ENCODE peak calls at places on chromosome 20, in seven cellular contexts. Z is GM12891, X is heart left ventricle, L is Peyer's patch, W is stomach, B is testis, H is adrenal gland. K is an unnamed sample.

GRCh38 chr20:19706463-19706862 is 51.6 kb upstream of the RIN2 start:
- DNase-seq in L (peak), H (no peak), W (no peak), X (no peak), Z (no peak), B (no peak), K (no peak)

GRCh38 chr20:58274384-58274783 is 35.1 kb upstream of the RAB22A start:
- DNase-seq in B (no peak), X (no peak), L (no peak), W (no peak), H (no peak), Z (no peak), K (no peak)

GRCh38 chr20:57891067-57891466 is 181.3 kb upstream of the PMEPA1 start:
- DNase-seq in W (no peak), L (no peak), X (no peak), H (no peak), B (no peak), Z (no peak), K (no peak)

GRCh38 chr20:1467355-1468116 is 887 bp upstream of the NSFL1C start:
- DNase-seq in B (peak), W (peak), H (peak), Z (no peak), X (no peak), L (peak), K (peak)

GRCh38 chr20:63966172-63966943 is 3.4 kb downstream of the ZNF512B start:
- DNase-seq in Z (no peak), H (no peak), W (no peak), L (no peak), X (peak), B (no peak), K (no peak)

GRCh38 chr20:2124632-2125131 is 23.1 kb downstream of the STK35 start:
- DNase-seq in X (peak), H (peak), W (no peak), Z (no peak), L (no peak), B (no peak), K (no peak)

GRCh38 chr20:36871640-36872570 is 4.0 kb upstream of the TLDC2 start:
- DNase-seq in X (no peak), L (no peak), H (no peak), W (no peak), B (no peak), Z (no peak), K (no peak)

GRCh38 chr20:56689318-56689717 is 60.2 kb downstream of the TFAP2C start:
- DNase-seq in Z (no peak), H (no peak), B (no peak), L (no peak), W (no peak), X (no peak), K (no peak)

GRCh38 chr20:20499469-20499868 is 131.6 kb downstream of the INSM1 start:
- DNase-seq in L (no peak), B (no peak), Z (no peak), W (no peak), X (no peak), H (no peak), K (no peak)

GRCh38 chr20:17956099-17956685 is 12.4 kb downstream of the SNX5 start:
- DNase-seq in H (no peak), B (no peak), W (no peak), X (no peak), L (no peak), Z (no peak), K (no peak)

DNA sequence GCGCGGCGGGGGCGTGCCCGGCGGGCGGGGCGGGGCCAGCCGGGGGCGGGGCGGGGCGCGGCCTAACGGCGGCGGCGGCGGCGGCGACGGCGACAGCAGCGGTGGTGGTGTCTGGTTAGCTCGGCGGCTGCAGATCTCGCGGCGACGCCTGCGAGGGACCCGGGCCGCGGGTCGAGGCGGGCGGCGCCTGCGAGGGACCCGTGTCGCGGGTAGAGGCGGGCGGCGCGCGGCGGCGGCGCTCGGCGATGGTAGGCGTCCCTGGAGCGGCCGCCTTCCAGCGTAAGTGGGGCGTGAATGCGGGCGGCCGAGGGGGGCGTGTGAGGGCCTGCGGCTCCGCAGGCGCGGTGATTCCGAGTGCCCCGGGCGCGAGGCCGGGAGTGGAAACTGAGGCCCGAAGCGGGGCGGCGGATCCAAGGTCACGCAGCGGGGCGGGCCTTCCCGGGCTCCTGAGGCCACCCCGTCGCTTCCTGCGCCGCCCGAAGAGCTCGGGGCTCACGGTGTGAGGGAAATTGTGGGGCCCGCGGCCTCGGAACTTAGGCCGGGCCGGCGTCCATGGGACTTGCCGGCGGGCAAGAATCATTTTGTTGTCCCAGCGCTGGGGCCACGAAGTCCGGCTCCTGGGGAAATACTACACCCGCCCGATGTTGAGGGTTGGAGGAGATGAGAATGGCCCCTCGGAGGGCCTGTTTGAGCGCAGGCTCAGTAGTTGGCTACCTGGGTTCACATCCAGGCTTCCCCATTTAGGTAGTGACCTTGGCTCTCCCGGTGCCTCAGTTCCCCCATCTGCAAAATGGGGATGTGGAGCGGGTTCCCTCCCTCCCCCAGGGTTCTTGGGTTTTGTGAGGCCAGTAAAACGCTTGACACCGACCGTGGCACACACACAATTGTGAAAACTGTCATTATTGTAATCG is at the start of gene CBFA2T2:
- DNase-seq in H (peak), X (peak), L (peak), W (no peak), Z (no peak), B (peak), K (no peak)
- TF ChIP-seq POLR2A in H (no peak), X (no peak), L (peak), W (no peak), Z (no peak), B (no peak), K (no peak)

GRCh38 chr20:31593221-31594001 is 11.7 kb upstream of the ID1 start:
- DNase-seq in L (peak), B (no peak), Z (no peak), H (no peak), X (no peak), W (peak), K (peak)

GRCh38 chr20:31590717-31591225 is 14.3 kb upstream of the ID1 start:
- DNase-seq in H (no peak), W (no peak), Z (no peak), L (no peak), B (no peak), X (no peak), K (no peak)

GRCh38 chr20:31587545-31588389 is 17.3 kb upstream of the ID1 start:
- DNase-seq in W (peak), B (no peak), H (no peak), L (peak), X (peak), Z (no peak), K (peak)
- TF ChIP-seq POLR2A in W (no peak), B (no peak), H (no peak), L (peak), X (no peak), Z (no peak), K (no peak)

DNA sequence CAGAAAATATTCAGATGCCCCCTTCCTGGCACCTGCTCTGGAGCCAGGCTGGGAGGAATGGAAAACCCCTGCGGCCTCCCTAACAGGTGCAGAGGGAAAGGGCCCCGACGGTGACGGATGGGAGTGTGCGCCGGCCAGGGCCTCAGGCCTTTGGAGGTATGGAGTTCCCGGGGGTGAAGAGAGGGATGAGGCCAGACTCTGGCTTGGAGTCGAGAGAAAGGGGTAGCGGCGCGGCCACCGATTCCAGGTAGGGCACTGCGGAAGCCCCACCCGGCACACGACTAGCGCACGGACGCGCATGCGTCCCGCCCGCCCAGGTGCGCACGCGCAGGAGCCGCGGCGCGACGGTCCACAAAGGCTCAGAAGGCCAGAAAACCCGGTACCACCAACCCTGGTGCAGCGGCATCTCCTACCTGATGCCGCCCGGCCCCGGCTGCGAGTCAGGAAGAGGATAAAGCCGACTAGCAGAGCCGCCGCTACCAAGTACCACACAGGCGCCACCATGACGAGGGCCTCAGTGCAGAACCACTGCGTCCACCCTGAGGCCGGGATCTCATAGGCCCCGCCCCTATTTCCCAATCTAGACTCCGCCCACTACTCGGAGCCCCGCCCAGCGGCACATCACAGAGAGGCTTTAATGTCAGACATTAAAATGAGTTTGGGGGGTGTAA is at the start of gene DDRGK1:
- DNase-seq in B (peak), W (peak), X (peak), L (peak), H (peak), Z (peak), K (peak)
- TF ChIP-seq POLR2A in B (no peak), W (peak), X (no peak), L (peak), H (peak), Z (peak), K (peak)

GRCh38 chr20:38745757-38746156 is 2.5 kb upstream of the ACTR5 start:
- DNase-seq in X (no peak), H (no peak), B (no peak), W (no peak), L (no peak), Z (no peak), K (peak)

GRCh38 chr20:38748097-38748862 is at the start of gene ACTR5:
- DNase-seq in Z (peak), B (peak), W (peak), H (peak), L (peak), X (peak), K (peak)

GRCh38 chr20:38751360-38751976 is 3.2 kb downstream of the ACTR5 start:
- DNase-seq in W (no peak), B (no peak), L (peak), X (no peak), Z (no peak), H (no peak), K (peak)

GRCh38 chr20:38748863-38749153 is 548 bp downstream of the ACTR5 start:
- DNase-seq in B (no peak), L (no peak), Z (no peak), W (no peak), X (no peak), H (peak), K (peak)

DNA sequence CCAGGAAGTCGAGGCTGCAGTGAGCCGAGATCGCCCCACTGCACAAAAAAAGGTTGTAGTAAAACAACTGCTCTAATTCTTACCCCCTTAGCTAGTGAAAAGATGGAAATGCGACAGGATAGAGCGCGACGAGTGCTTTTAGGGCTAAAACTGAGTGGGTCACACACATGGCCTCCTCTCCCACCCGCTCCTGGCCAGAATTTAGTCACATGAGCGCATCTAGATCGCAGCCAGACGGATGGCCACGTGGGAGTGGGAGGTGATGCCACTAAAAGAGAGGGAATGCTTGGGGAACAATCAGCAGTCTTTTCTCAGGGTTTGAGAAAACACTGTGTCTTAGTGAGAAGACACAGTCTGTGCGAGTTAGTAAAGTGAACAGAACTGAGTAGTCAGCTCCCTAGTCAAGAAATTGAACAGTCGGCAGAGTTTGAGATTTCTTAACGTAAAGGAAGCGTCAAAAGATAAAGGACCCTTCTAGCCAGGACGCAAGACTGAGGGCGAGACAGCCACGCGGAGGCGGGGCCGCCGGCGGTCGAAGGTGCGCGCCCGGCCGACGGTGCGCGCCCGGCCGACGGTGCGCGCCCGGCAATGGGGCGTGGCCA is 664 bp upstream of the ACTR5 start:
- DNase-seq in H (no peak), B (no peak), L (no peak), Z (peak), W (no peak), X (no peak), K (no peak)
- TF ChIP-seq POLR2A in H (no peak), B (no peak), L (no peak), Z (no peak), W (no peak), X (no peak), K (no peak)

K was measured in erythroblast.